ENCODE peak calls at places on chromosome 3, in ten cellular contexts. G is glutamatergic neuron, S is cardiac fibroblast, N is heart right ventricle, M is BJ, X is HL-60, F is psoas muscle, Q is PC-9, O is uterus, J is lower lobe of right lung. E is an unnamed sample.

GRCh38 chr3:69433938-69434263 is 48.0 kb upstream of the FRMD4B start:
- DNase-seq in G (no peak), S (no peak), N (no peak), M (no peak), X (no peak), F (no peak), Q (peak), O (no peak), J (no peak), E (no peak)

GRCh38 chr3:31534036-31534435 is 1.3 kb downstream of the STT3B start:
- DNase-seq in G (no peak), S (peak), N (no peak), M (no peak), X (peak), F (no peak), Q (no peak), O (no peak), J (no peak), E (no peak)

GRCh38 chr3:39168156-39168780 is 14.9 kb upstream of the CSRNP1 start:
- DNase-seq in G (no peak), S (no peak), N (no peak), M (no peak), X (no peak), F (no peak), Q (no peak), O (no peak), J (no peak), E (no peak)

GRCh38 chr3:111947179-111947727 is 31.6 kb upstream of the ABHD10 start:
- DNase-seq in G (no peak), S (peak), N (no peak), M (peak), X (no peak), F (no peak), Q (no peak), O (no peak), J (no peak), E (no peak)

GRCh38 chr3:64417816-64418215 is 192.6 kb upstream of the PRICKLE2 start:
- DNase-seq in G (no peak), S (peak), N (no peak), M (peak), X (no peak), F (no peak), Q (no peak), O (no peak), J (no peak), E (peak)

GRCh38 chr3:187264946-187265345 is 26.6 kb downstream of the MASP1 start:
- DNase-seq in G (no peak), S (no peak), N (no peak), M (no peak), X (no peak), F (no peak), Q (no peak), O (no peak), J (no peak), E (no peak)

GRCh38 chr3:68631810-68632545 is 300.4 kb downstream of the TAFA4 start:
- DNase-seq in G (no peak), S (no peak), N (no peak), M (no peak), X (no peak), F (no peak), Q (no peak), O (no peak), J (no peak), E (no peak)

GRCh38 chr3:28317438-28318022 is 31.0 kb upstream of the ZCWPW2 start:
- DNase-seq in G (no peak), S (peak), N (no peak), M (no peak), X (peak), F (no peak), Q (no peak), O (no peak), J (no peak), E (peak)

GRCh38 chr3:106183762-106184391 is 315.1 kb upstream of the CBLB start:
- DNase-seq in G (no peak), S (peak), N (no peak), M (no peak), X (no peak), F (no peak), Q (peak), O (no peak), J (no peak), E (no peak)

GRCh38 chr3:121916189-121916588 is 22.0 kb downstream of the SLC15A2 start:
- DNase-seq in G (no peak), S (no peak), N (no peak), M (no peak), X (no peak), F (no peak), Q (peak), O (no peak), J (no peak), E (no peak)

GRCh38 chr3:41286305-41286704 is 87.0 kb downstream of the CTNNB1 start:
- DNase-seq in G (no peak), S (no peak), N (no peak), M (no peak), X (no peak), F (no peak), Q (no peak), O (no peak), J (no peak), E (no peak)
- TF ChIP-seq CTCF in G (no peak), S (no peak), N (no peak), M (no peak), X (no peak), F (no peak), Q (no peak), O (no peak), J (no peak), E (no peak)

DNA sequence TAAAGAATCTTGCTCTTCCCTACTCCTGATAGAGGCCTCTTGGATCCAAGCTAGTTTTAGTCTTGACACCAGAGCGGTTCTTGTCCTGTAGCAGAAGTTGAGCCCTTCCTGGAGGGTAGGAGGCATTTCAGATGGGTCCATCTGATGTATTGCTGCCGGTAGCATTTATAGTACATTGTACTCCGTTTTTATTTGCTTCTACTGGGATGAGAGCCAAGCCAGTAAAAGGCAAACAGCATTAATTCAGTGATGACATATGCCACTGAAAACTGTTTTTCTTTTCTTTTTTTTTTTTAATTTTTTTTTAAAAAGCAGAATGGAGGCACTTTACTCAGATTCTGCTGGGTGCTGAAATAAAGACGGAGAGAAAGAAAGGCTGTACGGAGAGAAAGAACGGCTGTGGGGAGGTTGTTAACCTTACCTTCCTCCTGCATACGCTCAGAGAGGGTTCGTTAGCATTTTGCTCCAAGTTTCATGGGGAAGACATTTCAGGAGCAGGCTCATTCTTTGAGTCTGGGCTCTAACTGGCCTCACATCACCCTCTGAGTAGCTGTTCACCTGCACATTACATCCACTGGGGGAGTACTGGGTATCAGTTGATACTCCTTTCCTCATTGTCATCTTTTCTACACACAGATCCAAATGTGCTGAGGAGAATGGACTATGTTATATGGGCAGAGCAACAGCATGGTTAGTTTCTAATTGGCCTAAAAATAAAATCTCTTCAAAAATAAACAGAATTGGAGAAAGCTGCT is 161.5 kb downstream of the FEZF2 start:
- DNase-seq in G (no peak), S (no peak), N (no peak), M (no peak), X (no peak), F (no peak), Q (no peak), O (no peak), J (no peak), E (no peak)
- TF ChIP-seq CTCF in G (no peak), S (no peak), N (no peak), M (peak), X (no peak), F (no peak), Q (no peak), O (no peak), J (no peak), E (no peak)

DNA sequence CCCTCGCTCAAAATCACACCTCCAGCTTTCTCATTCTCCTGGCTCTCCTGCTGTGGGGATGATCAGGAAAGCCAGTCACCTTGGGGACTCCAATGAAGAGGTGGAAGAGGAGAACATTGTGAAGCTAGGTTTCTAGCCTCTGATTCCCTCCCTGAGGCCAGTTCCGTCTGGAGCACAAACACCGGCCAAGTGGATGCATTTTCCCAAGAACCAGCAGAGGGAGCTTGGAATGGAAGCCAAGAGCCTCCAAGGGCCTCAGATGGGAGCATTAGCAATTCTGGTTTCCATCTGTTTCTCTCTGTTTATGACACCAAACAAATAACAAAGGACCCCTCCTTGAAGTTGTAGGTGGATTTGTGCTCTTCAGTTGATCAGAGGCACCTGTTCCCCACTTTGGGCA is 40.6 kb upstream of the NMNAT3 start:
- DNase-seq in G (peak), S (peak), N (peak), M (no peak), X (no peak), F (peak), Q (no peak), O (peak), J (no peak), E (peak)
- TF ChIP-seq CTCF in G (peak), S (peak), N (peak), M (peak), X (no peak), F (peak), Q (peak), O (peak), J (peak), E (peak)

DNA sequence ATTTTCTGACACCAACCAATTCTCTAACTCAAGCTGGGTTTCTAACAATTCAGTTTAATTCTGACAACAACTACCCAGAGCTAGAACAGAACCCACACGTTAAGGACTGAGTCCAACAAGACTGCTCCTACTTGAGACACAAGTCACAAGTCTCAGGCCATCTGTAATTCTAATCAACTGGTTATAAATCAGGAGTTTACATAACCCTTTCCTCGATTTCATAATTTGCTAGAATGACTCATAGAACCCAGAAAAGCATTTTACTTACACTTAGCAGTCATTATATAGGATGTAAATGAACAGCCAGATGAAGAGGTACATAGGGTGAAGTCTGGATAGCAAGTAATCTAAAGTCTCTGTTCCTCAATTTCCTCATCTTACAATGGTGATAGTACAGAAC is 1018.1 kb downstream of the DIPK2A start:
- DNase-seq in G (no peak), S (peak), N (no peak), M (no peak), X (no peak), F (no peak), Q (no peak), O (no peak), J (no peak), E (no peak)
- TF ChIP-seq CTCF in G (no peak), S (no peak), N (no peak), M (no peak), X (no peak), F (no peak), Q (no peak), O (no peak), J (no peak), E (no peak)

GRCh38 chr3:18446067-18446793 is 21.1 kb upstream of the SATB1 start:
- DNase-seq in G (no peak), S (no peak), N (no peak), M (no peak), X (no peak), F (no peak), Q (no peak), O (no peak), J (no peak), E (no peak)

GRCh38 chr3:18443670-18444596 is 18.8 kb upstream of the SATB1 start:
- DNase-seq in G (peak), S (no peak), N (peak), M (no peak), X (peak), F (peak), Q (no peak), O (peak), J (peak), E (no peak)

GRCh38 chr3:18445421-18446066 is 20.4 kb upstream of the SATB1 start:
- DNase-seq in G (peak), S (no peak), N (no peak), M (no peak), X (peak), F (no peak), Q (no peak), O (peak), J (no peak), E (peak)

GRCh38 chr3:18442743-18443669 is 17.9 kb upstream of the SATB1 start:
- DNase-seq in G (no peak), S (no peak), N (no peak), M (no peak), X (peak), F (no peak), Q (no peak), O (no peak), J (no peak), E (no peak)

GRCh38 chr3:18444597-18445420 is 19.7 kb upstream of the SATB1 start:
- DNase-seq in G (peak), S (peak), N (peak), M (no peak), X (peak), F (peak), Q (peak), O (peak), J (peak), E (peak)
- TF ChIP-seq CTCF in G (no peak), S (peak), N (peak), M (no peak), X (no peak), F (peak), Q (no peak), O (peak), J (peak), E (peak)

GRCh38 chr3:193708270-193708669 is 115.3 kb downstream of the OPA1 start:
- DNase-seq in G (no peak), S (no peak), N (no peak), M (no peak), X (no peak), F (no peak), Q (no peak), O (no peak), J (no peak), E (no peak)

GRCh38 chr3:193702967-193703366 is 110.0 kb downstream of the OPA1 start:
- DNase-seq in G (no peak), S (peak), N (no peak), M (peak), X (no peak), F (no peak), Q (no peak), O (no peak), J (no peak), E (no peak)

GRCh38 chr3:193701896-193702644 is 109.1 kb downstream of the OPA1 start:
- DNase-seq in G (no peak), S (no peak), N (no peak), M (no peak), X (peak), F (no peak), Q (no peak), O (no peak), J (no peak), E (no peak)

GRCh38 chr3:193704431-193704830 is 111.4 kb downstream of the OPA1 start:
- DNase-seq in G (no peak), S (no peak), N (no peak), M (no peak), X (no peak), F (no peak), Q (no peak), O (no peak), J (no peak), E (no peak)
- TF ChIP-seq CTCF in G (no peak), S (no peak), N (no peak), M (no peak), X (no peak), F (no peak), Q (no peak), O (no peak), J (no peak), E (no peak)

GRCh38 chr3:23761440-23761896 is 44.3 kb upstream of the UBE2E1 start:
- DNase-seq in G (no peak), S (peak), N (no peak), M (no peak), X (peak), F (no peak), Q (no peak), O (no peak), J (no peak), E (no peak)
- TF ChIP-seq CTCF in G (no peak), S (peak), N (peak), M (peak), X (peak), F (peak), Q (peak), O (no peak), J (peak), E (no peak)

GRCh38 chr3:142975316-142975995 is 12.0 kb upstream of the PAQR9 start:
- DNase-seq in G (no peak), S (no peak), N (no peak), M (no peak), X (no peak), F (no peak), Q (no peak), O (no peak), J (no peak), E (no peak)
- TF ChIP-seq CTCF in G (no peak), S (no peak), N (no peak), M (no peak), X (no peak), F (no peak), Q (no peak), O (no peak), J (no peak), E (no peak)

DNA sequence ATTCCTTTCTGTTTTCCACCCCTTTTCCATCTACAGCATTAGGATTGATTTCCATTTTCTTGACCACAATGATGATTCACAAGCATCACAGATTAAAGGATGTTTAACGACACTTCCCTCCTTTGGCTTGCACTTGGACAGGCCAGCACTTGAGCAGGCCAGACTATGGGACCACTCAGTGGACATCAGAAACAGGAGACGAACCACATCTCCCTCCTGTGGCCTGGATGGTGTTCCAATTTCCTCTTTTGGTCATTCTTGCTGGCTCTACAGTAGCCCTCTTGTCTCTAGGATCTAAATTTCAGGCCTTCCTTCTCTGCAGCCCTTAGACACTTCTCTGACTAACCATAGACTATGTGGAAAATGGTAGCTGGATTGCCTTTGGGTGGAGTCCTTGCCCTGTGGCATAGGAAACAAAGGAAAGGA is 78.8 kb upstream of the BOC start:
- DNase-seq in G (no peak), S (peak), N (no peak), M (peak), X (no peak), F (no peak), Q (no peak), O (no peak), J (no peak), E (no peak)
- TF ChIP-seq CTCF in G (no peak), S (no peak), N (no peak), M (no peak), X (no peak), F (no peak), Q (no peak), O (no peak), J (no peak), E (no peak)

GRCh38 chr3:66404903-66405700 is 95.7 kb downstream of the LRIG1 start:
- DNase-seq in G (no peak), S (no peak), N (no peak), M (no peak), X (no peak), F (no peak), Q (no peak), O (no peak), J (no peak), E (no peak)
- TF ChIP-seq CTCF in G (no peak), S (no peak), N (no peak), M (no peak), X (no peak), F (no peak), Q (no peak), O (no peak), J (no peak), E (no peak)